ENCODE peak calls at places on chromosome 18, in nine cellular contexts. One of them, this sample, is unnamed.

GRCh38 chr18:6482198-6482977 is 67.7 kb upstream of the L3MBTL4 start:
- DNase-seq in CD4-positive, CD25-positive, alpha-beta regulatory T cell: no peak
- DNase-seq in heart right ventricle: peak; percentile 54
- DNase-seq in choroid plexus epithelial cell: peak; percentile 89
- DNase-seq in uterus: peak; percentile 51
- DNase-seq in upper lobe of right lung: peak; percentile 84
- DNase-seq in tibial nerve: peak; percentile 59
- DNase-seq in fibroblast of the aortic adventitia: peak; percentile 27
- DNase-seq in astrocyte of the spinal cord: peak; percentile 67
- DNase-seq in this sample: peak; percentile 85

GRCh38 chr18:78788161-78788560 is 191.5 kb upstream of the SALL3 start:
- DNase-seq in tibial nerve: no peak
- DNase-seq in astrocyte of the spinal cord: no peak
- DNase-seq in uterus: no peak
- DNase-seq in fibroblast of the aortic adventitia: no peak
- DNase-seq in CD4-positive, CD25-positive, alpha-beta regulatory T cell: no peak
- DNase-seq in heart right ventricle: no peak
- DNase-seq in choroid plexus epithelial cell: no peak
- DNase-seq in upper lobe of right lung: peak; percentile 62
- DNase-seq in this sample: no peak

GRCh38 chr18:67665266-67665665 is 148.7 kb upstream of the DSEL start:
- DNase-seq in heart right ventricle: no peak
- DNase-seq in uterus: no peak
- DNase-seq in tibial nerve: no peak
- DNase-seq in upper lobe of right lung: no peak
- DNase-seq in CD4-positive, CD25-positive, alpha-beta regulatory T cell: no peak
- DNase-seq in fibroblast of the aortic adventitia: peak; percentile 40
- DNase-seq in choroid plexus epithelial cell: peak; percentile 51
- DNase-seq in astrocyte of the spinal cord: peak; percentile 34
- DNase-seq in this sample: peak; percentile 78

GRCh38 chr18:12014521-12014920 is 33.2 kb downstream of the IMPA2 start:
- DNase-seq in uterus: no peak
- DNase-seq in tibial nerve: no peak
- DNase-seq in upper lobe of right lung: no peak
- DNase-seq in fibroblast of the aortic adventitia: no peak
- DNase-seq in CD4-positive, CD25-positive, alpha-beta regulatory T cell: no peak
- DNase-seq in heart right ventricle: no peak
- DNase-seq in astrocyte of the spinal cord: no peak
- DNase-seq in choroid plexus epithelial cell: no peak
- DNase-seq in this sample: no peak

GRCh38 chr18:49193896-49194295 is 243.1 kb upstream of the SMAD7 start:
- DNase-seq in heart right ventricle: no peak
- DNase-seq in astrocyte of the spinal cord: no peak
- DNase-seq in upper lobe of right lung: no peak
- DNase-seq in uterus: no peak
- DNase-seq in CD4-positive, CD25-positive, alpha-beta regulatory T cell: no peak
- DNase-seq in fibroblast of the aortic adventitia: no peak
- DNase-seq in choroid plexus epithelial cell: no peak
- DNase-seq in tibial nerve: no peak
- DNase-seq in this sample: no peak

GRCh38 chr18:24014986-24015896 is 687 bp downstream of the TTC39C start:
- DNase-seq in choroid plexus epithelial cell: peak; percentile 59
- DNase-seq in tibial nerve: peak; percentile 20
- DNase-seq in astrocyte of the spinal cord: peak; percentile 44
- DNase-seq in heart right ventricle: peak; percentile 22
- DNase-seq in uterus: peak; percentile 59
- DNase-seq in upper lobe of right lung: peak; percentile 74
- DNase-seq in fibroblast of the aortic adventitia: peak; percentile 87
- DNase-seq in CD4-positive, CD25-positive, alpha-beta regulatory T cell: peak; percentile 45
- DNase-seq in this sample: peak; percentile 93

GRCh38 chr18:41378628-41379027 is 576.4 kb upstream of the PIK3C3 start:
- DNase-seq in astrocyte of the spinal cord: peak; percentile 68
- DNase-seq in heart right ventricle: no peak
- DNase-seq in CD4-positive, CD25-positive, alpha-beta regulatory T cell: no peak
- DNase-seq in upper lobe of right lung: no peak
- DNase-seq in tibial nerve: no peak
- DNase-seq in choroid plexus epithelial cell: peak; percentile 85
- DNase-seq in fibroblast of the aortic adventitia: peak; percentile 4
- DNase-seq in uterus: no peak
- DNase-seq in this sample: peak; percentile 51

GRCh38 chr18:70289351-70290330 is 796 bp downstream of the SOCS6 start:
- DNase-seq in CD4-positive, CD25-positive, alpha-beta regulatory T cell: no peak
- DNase-seq in fibroblast of the aortic adventitia: peak; percentile 38
- DNase-seq in heart right ventricle: no peak
- DNase-seq in astrocyte of the spinal cord: peak; percentile 48
- DNase-seq in upper lobe of right lung: peak; percentile 77
- DNase-seq in tibial nerve: no peak
- DNase-seq in choroid plexus epithelial cell: peak; percentile 45
- DNase-seq in uterus: no peak
- DNase-seq in this sample: peak; percentile 67

GRCh38 chr18:7940379-7940778 is 373.3 kb downstream of the PTPRM start:
- DNase-seq in fibroblast of the aortic adventitia: no peak
- DNase-seq in choroid plexus epithelial cell: no peak
- DNase-seq in heart right ventricle: no peak
- DNase-seq in upper lobe of right lung: no peak
- DNase-seq in CD4-positive, CD25-positive, alpha-beta regulatory T cell: no peak
- DNase-seq in astrocyte of the spinal cord: no peak
- DNase-seq in uterus: no peak
- DNase-seq in tibial nerve: no peak
- DNase-seq in this sample: no peak

GRCh38 chr18:76697441-76697901 is 124.9 kb upstream of the ZNF236 start:
- DNase-seq in astrocyte of the spinal cord: peak; percentile 23
- DNase-seq in tibial nerve: no peak
- DNase-seq in uterus: peak; percentile 61
- DNase-seq in CD4-positive, CD25-positive, alpha-beta regulatory T cell: no peak
- DNase-seq in upper lobe of right lung: peak; percentile 46
- DNase-seq in fibroblast of the aortic adventitia: peak; percentile 28
- DNase-seq in heart right ventricle: no peak
- DNase-seq in choroid plexus epithelial cell: peak; percentile 58
- DNase-seq in this sample: peak; percentile 58

GRCh38 chr18:54717673-54718435 is 110.4 kb upstream of the RAB27B start:
- DNase-seq in heart right ventricle: no peak
- DNase-seq in astrocyte of the spinal cord: peak; percentile 40
- DNase-seq in tibial nerve: no peak
- DNase-seq in fibroblast of the aortic adventitia: no peak
- DNase-seq in CD4-positive, CD25-positive, alpha-beta regulatory T cell: peak; percentile 6
- DNase-seq in upper lobe of right lung: no peak
- DNase-seq in choroid plexus epithelial cell: peak; percentile 52
- DNase-seq in uterus: no peak
- DNase-seq in this sample: no peak

GRCh38 chr18:3447895-3448844 is 1.8 kb upstream of the TGIF1 start:
- DNase-seq in fibroblast of the aortic adventitia: peak; percentile 96
- DNase-seq in tibial nerve: peak; percentile 84
- DNase-seq in heart right ventricle: peak; percentile 96
- DNase-seq in choroid plexus epithelial cell: peak; percentile 99
- DNase-seq in uterus: peak; percentile 94
- DNase-seq in upper lobe of right lung: peak; percentile 98
- DNase-seq in astrocyte of the spinal cord: peak; percentile 99
- DNase-seq in CD4-positive, CD25-positive, alpha-beta regulatory T cell: peak; percentile 84
- DNase-seq in this sample: peak; percentile 99

GRCh38 chr18:35582899-35583558 is 1.5 kb downstream of the GALNT1 start:
- DNase-seq in fibroblast of the aortic adventitia: no peak
- DNase-seq in astrocyte of the spinal cord: peak; percentile 52
- DNase-seq in heart right ventricle: no peak
- DNase-seq in upper lobe of right lung: no peak
- DNase-seq in choroid plexus epithelial cell: peak; percentile 72
- DNase-seq in uterus: no peak
- DNase-seq in CD4-positive, CD25-positive, alpha-beta regulatory T cell: no peak
- DNase-seq in tibial nerve: no peak
- DNase-seq in this sample: peak; percentile 22
- H3K4me3 ChIP-seq in fibroblast of the aortic adventitia: peak overlapping the region; percentile 25
- H3K4me3 ChIP-seq in astrocyte of the spinal cord: peak overlapping the region; percentile 73
- H3K4me3 ChIP-seq in heart right ventricle: peak overlapping the region; percentile 73
- H3K4me3 ChIP-seq in upper lobe of right lung: peak overlapping the region; percentile 70
- H3K4me3 ChIP-seq in choroid plexus epithelial cell: peak overlapping the region; percentile 80
- H3K4me3 ChIP-seq in uterus: no peak overlapping the region
- H3K4me3 ChIP-seq in CD4-positive, CD25-positive, alpha-beta regulatory T cell: peak overlapping the region; percentile 81
- H3K4me3 ChIP-seq in tibial nerve: peak overlapping the region; percentile 84
- H3K4me3 ChIP-seq in this sample: peak overlapping the region; percentile 92

DNA sequence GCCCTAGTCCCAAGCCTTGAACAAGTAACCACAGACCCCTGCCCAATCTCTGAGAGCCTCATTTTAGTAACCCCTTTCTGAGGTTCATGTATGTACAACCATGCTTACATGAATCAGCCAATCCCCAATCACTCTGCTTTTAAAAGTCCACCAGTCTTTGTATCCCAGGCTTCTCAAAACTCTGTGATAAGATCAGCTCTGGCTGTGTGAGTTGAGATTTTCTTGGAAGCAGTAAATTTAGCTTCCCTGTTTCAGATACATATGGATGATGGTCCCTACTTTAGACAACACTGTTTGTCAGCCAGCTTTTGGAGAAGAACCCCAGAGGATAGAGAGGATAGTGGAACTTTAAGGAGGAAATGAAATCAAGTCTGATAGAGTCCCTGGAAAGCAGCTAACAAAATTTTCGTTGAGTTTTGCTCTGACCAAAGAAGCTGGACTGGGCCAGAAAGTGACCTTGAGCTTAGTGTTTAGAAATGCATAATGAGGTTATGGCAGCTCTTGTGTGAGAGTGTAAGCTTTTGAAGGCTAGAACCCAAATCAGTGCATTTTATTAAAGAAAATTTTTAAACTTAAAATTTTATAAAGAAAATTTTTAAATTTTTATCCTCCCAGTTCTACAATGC is 3.7 kb downstream of the ADNP2 start:
- DNase-seq in uterus: no peak
- DNase-seq in tibial nerve: no peak
- DNase-seq in choroid plexus epithelial cell: no peak
- DNase-seq in CD4-positive, CD25-positive, alpha-beta regulatory T cell: no peak
- DNase-seq in heart right ventricle: no peak
- DNase-seq in fibroblast of the aortic adventitia: peak; percentile 20
- DNase-seq in astrocyte of the spinal cord: no peak
- DNase-seq in upper lobe of right lung: no peak
- DNase-seq in this sample: no peak
- H3K4me3 ChIP-seq in uterus: no peak overlapping the region
- H3K4me3 ChIP-seq in tibial nerve: no peak overlapping the region
- H3K4me3 ChIP-seq in choroid plexus epithelial cell: no peak overlapping the region
- H3K4me3 ChIP-seq in CD4-positive, CD25-positive, alpha-beta regulatory T cell: no peak overlapping the region
- H3K4me3 ChIP-seq in heart right ventricle: no peak overlapping the region
- H3K4me3 ChIP-seq in fibroblast of the aortic adventitia: no peak overlapping the region
- H3K4me3 ChIP-seq in astrocyte of the spinal cord: no peak overlapping the region
- H3K4me3 ChIP-seq in upper lobe of right lung: no peak overlapping the region
- H3K4me3 ChIP-seq in this sample: no peak overlapping the region

GRCh38 chr18:35296079-35296478 is 6.0 kb upstream of the ZSCAN30 start:
- DNase-seq in CD4-positive, CD25-positive, alpha-beta regulatory T cell: no peak
- DNase-seq in upper lobe of right lung: no peak
- DNase-seq in fibroblast of the aortic adventitia: no peak
- DNase-seq in choroid plexus epithelial cell: no peak
- DNase-seq in astrocyte of the spinal cord: no peak
- DNase-seq in tibial nerve: no peak
- DNase-seq in uterus: no peak
- DNase-seq in heart right ventricle: no peak
- DNase-seq in this sample: no peak

GRCh38 chr18:35289293-35290069 is 548 bp downstream of the ZSCAN30 start:
- DNase-seq in tibial nerve: no peak
- DNase-seq in heart right ventricle: peak; percentile 36
- DNase-seq in upper lobe of right lung: peak; percentile 67
- DNase-seq in CD4-positive, CD25-positive, alpha-beta regulatory T cell: no peak
- DNase-seq in fibroblast of the aortic adventitia: peak; percentile 35
- DNase-seq in uterus: peak; percentile 35
- DNase-seq in astrocyte of the spinal cord: peak; percentile 5
- DNase-seq in choroid plexus epithelial cell: no peak
- DNase-seq in this sample: peak; percentile 58

GRCh38 chr18:35291166-35291565 is 1.1 kb upstream of the ZSCAN30 start:
- DNase-seq in fibroblast of the aortic adventitia: no peak
- DNase-seq in CD4-positive, CD25-positive, alpha-beta regulatory T cell: no peak
- DNase-seq in heart right ventricle: no peak
- DNase-seq in astrocyte of the spinal cord: no peak
- DNase-seq in choroid plexus epithelial cell: no peak
- DNase-seq in tibial nerve: no peak
- DNase-seq in upper lobe of right lung: no peak
- DNase-seq in uterus: no peak
- DNase-seq in this sample: no peak

GRCh38 chr18:35284846-35285245 is 5.2 kb downstream of the ZSCAN30 start:
- DNase-seq in CD4-positive, CD25-positive, alpha-beta regulatory T cell: no peak
- DNase-seq in fibroblast of the aortic adventitia: no peak
- DNase-seq in tibial nerve: no peak
- DNase-seq in choroid plexus epithelial cell: no peak
- DNase-seq in uterus: no peak
- DNase-seq in astrocyte of the spinal cord: no peak
- DNase-seq in upper lobe of right lung: no peak
- DNase-seq in heart right ventricle: no peak
- DNase-seq in this sample: no peak

GRCh38 chr18:35290070-35290735 is at the start of gene ZSCAN30:
- DNase-seq in choroid plexus epithelial cell: peak; percentile 96
- DNase-seq in tibial nerve: peak; percentile 90
- DNase-seq in astrocyte of the spinal cord: peak; percentile 95
- DNase-seq in uterus: peak; percentile 93
- DNase-seq in heart right ventricle: peak; percentile 95
- DNase-seq in upper lobe of right lung: peak; percentile 98
- DNase-seq in CD4-positive, CD25-positive, alpha-beta regulatory T cell: peak; percentile 93
- DNase-seq in fibroblast of the aortic adventitia: peak; percentile 94
- DNase-seq in this sample: peak; percentile 96
- H3K4me3 ChIP-seq in choroid plexus epithelial cell: peak within 1 kb of the TSS; percentile 82
- H3K4me3 ChIP-seq in tibial nerve: peak within 1 kb of the TSS; percentile 86
- H3K4me3 ChIP-seq in astrocyte of the spinal cord: peak within 1 kb of the TSS; percentile 83
- H3K4me3 ChIP-seq in uterus: peak within 1 kb of the TSS; percentile 56
- H3K4me3 ChIP-seq in heart right ventricle: peak within 1 kb of the TSS; percentile 81
- H3K4me3 ChIP-seq in upper lobe of right lung: peak within 1 kb of the TSS; percentile 85
- H3K4me3 ChIP-seq in CD4-positive, CD25-positive, alpha-beta regulatory T cell: peak within 1 kb of the TSS; percentile 99
- H3K4me3 ChIP-seq in fibroblast of the aortic adventitia: peak within 1 kb of the TSS; percentile 92
- H3K4me3 ChIP-seq in this sample: peak within 1 kb of the TSS; percentile 97

GRCh38 chr18:62784966-62785413 is 69.6 kb downstream of the PHLPP1 start:
- DNase-seq in heart right ventricle: peak; percentile 26
- DNase-seq in upper lobe of right lung: no peak
- DNase-seq in choroid plexus epithelial cell: peak; percentile 67
- DNase-seq in astrocyte of the spinal cord: peak; percentile 40
- DNase-seq in fibroblast of the aortic adventitia: peak; percentile 53
- DNase-seq in uterus: peak; percentile 79
- DNase-seq in CD4-positive, CD25-positive, alpha-beta regulatory T cell: no peak
- DNase-seq in tibial nerve: peak; percentile 27
- DNase-seq in this sample: peak; percentile 67
- H3K4me3 ChIP-seq in heart right ventricle: no peak overlapping the region
- H3K4me3 ChIP-seq in upper lobe of right lung: no peak overlapping the region
- H3K4me3 ChIP-seq in choroid plexus epithelial cell: no peak overlapping the region
- H3K4me3 ChIP-seq in astrocyte of the spinal cord: no peak overlapping the region
- H3K4me3 ChIP-seq in fibroblast of the aortic adventitia: no peak overlapping the region
- H3K4me3 ChIP-seq in uterus: no peak overlapping the region
- H3K4me3 ChIP-seq in CD4-positive, CD25-positive, alpha-beta regulatory T cell: peak overlapping the region; percentile 78
- H3K4me3 ChIP-seq in tibial nerve: no peak overlapping the region
- H3K4me3 ChIP-seq in this sample: no peak overlapping the region

This sample was measured in GM23248.